ENCODE peak calls at places on chromosome 9, in nine cellular contexts. O, Y, J, H, L, V, K, E and M are unnamed samples.

GRCh38 chr9:38346811-38347735 is 45.4 kb upstream of the ALDH1B1 start:
- DNase-seq in O (no peak), Y (no peak), J (no peak), H (no peak), L (no peak), V (no peak), K (no peak), E (no peak), M (no peak)

GRCh38 chr9:27432308-27432707 is 91.8 kb upstream of the IFNK start:
- DNase-seq in O (no peak), Y (no peak), J (no peak), H (no peak), L (no peak), V (no peak), K (no peak), E (no peak), M (peak)

GRCh38 chr9:132703336-132703735 is 33.1 kb downstream of the GTF3C4 start:
- DNase-seq in O (no peak), Y (no peak), J (no peak), H (no peak), L (no peak), V (no peak), K (no peak), E (no peak), M (no peak)

GRCh38 chr9:3912817-3913216 is 387.0 kb upstream of the RFX3 start:
- DNase-seq in O (no peak), Y (no peak), J (no peak), H (no peak), L (no peak), V (no peak), K (no peak), E (no peak), M (no peak)

GRCh38 chr9:108511200-108511756 is 344.5 kb downstream of the ACTL7B start:
- DNase-seq in O (no peak), Y (no peak), J (no peak), H (no peak), L (no peak), V (no peak), K (no peak), E (no peak), M (no peak)

GRCh38 chr9:114315723-114316363 is 7.1 kb upstream of the ORM1 start:
- DNase-seq in O (peak), Y (no peak), J (no peak), H (no peak), L (no peak), V (no peak), K (no peak), E (no peak), M (no peak)

GRCh38 chr9:135786146-135786690 is 84.2 kb downstream of the KCNT1 start:
- DNase-seq in O (no peak), Y (no peak), J (no peak), H (no peak), L (no peak), V (no peak), K (no peak), E (no peak), M (no peak)

GRCh38 chr9:126317513-126317912 is 9.1 kb upstream of the MVB12B start:
- DNase-seq in O (no peak), Y (no peak), J (peak), H (no peak), L (no peak), V (no peak), K (no peak), E (no peak), M (no peak)

GRCh38 chr9:114668146-114668545 is 10.5 kb upstream of the TEX53 start:
- DNase-seq in O (no peak), Y (no peak), J (no peak), H (no peak), L (no peak), V (no peak), K (no peak), E (no peak), M (no peak)

GRCh38 chr9:83981126-83981871 is 694 bp downstream of the RMI1 start:
- DNase-seq in O (no peak), Y (peak), J (peak), H (peak), L (no peak), V (no peak), K (peak), E (no peak), M (peak)

GRCh38 chr9:27447036-27447700 is 76.9 kb upstream of the IFNK start:
- DNase-seq in O (no peak), Y (no peak), J (no peak), H (no peak), L (no peak), V (no peak), K (no peak), E (no peak), M (peak)

GRCh38 chr9:10112070-10112469 is 500.7 kb downstream of the PTPRD start:
- DNase-seq in O (no peak), Y (no peak), J (no peak), H (no peak), L (no peak), V (no peak), K (no peak), E (no peak), M (no peak)

GRCh38 chr9:135288941-135289534 is 190.5 kb upstream of the PPP1R26 start:
- DNase-seq in O (no peak), Y (no peak), J (no peak), H (no peak), L (no peak), V (no peak), K (no peak), E (no peak), M (no peak)

GRCh38 chr9:21616082-21616778 is 134.1 kb upstream of the IFNE start:
- DNase-seq in O (no peak), Y (peak), J (no peak), H (no peak), L (no peak), V (no peak), K (no peak), E (no peak), M (no peak)

GRCh38 chr9:75891277-75892167 is 1.0 kb downstream of the PCSK5 start:
- DNase-seq in O (peak), Y (peak), J (no peak), H (no peak), L (no peak), V (no peak), K (peak), E (peak), M (no peak)

GRCh38 chr9:132249123-132249522 is 87.3 kb downstream of the NTNG2 start:
- DNase-seq in O (peak), Y (no peak), J (no peak), H (no peak), L (peak), V (no peak), K (no peak), E (no peak), M (no peak)

GRCh38 chr9:27491164-27491563 is 32.9 kb upstream of the IFNK start:
- DNase-seq in O (no peak), Y (no peak), J (no peak), H (no peak), L (no peak), V (no peak), K (no peak), E (no peak), M (no peak)

GRCh38 chr9:12773562-12773961 is 1.3 kb upstream of the LURAP1L start:
- DNase-seq in O (no peak), Y (no peak), J (no peak), H (no peak), L (no peak), V (no peak), K (no peak), E (no peak), M (no peak)

DNA sequence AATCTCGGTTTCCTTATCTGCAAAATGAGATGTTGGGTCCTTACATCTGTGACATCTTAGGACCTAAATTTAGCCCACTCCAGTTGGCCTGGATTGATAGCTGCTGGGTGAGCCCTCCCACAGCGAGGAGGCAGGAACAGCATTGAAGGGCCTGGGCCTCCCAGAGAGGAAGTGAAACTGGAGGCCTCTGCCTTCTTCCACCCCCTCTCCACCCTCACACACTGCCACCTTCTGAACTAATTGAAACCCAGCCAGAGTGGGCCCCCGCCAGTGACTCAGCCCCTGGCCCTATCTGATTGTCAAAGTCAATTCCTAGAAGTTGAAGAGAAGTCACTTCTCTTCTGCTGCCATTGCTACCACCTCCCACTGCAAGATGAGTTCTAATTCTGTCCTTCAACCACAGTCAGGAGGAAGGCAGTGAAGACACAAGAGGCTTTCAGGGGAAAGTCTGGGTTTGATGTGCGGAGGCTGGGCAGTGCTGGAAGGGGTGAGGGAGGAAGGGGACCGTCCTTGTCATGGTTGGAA is 55.2 kb upstream of the NEK6 start:
- DNase-seq in O (no peak), Y (no peak), J (peak), H (no peak), L (no peak), V (no peak), K (peak), E (no peak), M (peak)
- TF ChIP-seq POLR2A in O (no peak), Y (no peak), J (no peak), H (no peak), L (no peak), V (no peak), K (no peak), E (no peak), M (no peak)

DNA sequence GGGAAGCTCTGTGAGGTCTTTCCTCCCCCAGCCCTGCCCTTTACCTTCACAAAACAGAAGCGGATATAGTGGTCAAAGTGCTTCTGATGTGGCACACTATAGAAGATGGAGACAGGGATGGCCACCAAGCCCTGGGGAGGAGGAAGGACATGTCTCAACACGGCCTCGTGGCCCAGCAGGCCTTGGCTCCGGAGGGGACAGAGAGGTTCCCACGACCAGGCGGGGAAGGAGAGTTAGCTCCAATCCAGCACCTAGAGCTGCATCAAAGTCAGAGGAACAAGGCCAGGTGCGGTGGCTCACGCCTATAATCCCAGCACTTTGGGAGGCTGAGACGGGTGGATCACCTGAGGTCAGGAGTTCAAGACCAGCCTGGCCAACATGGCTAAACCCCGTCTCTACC is 4.1 kb upstream of the SPOUT1 start:
- DNase-seq in O (no peak), Y (no peak), J (no peak), H (no peak), L (no peak), V (no peak), K (no peak), E (no peak), M (no peak)
- TF ChIP-seq POLR2A in O (no peak), Y (no peak), J (no peak), H (no peak), L (no peak), V (no peak), K (no peak), E (no peak), M (no peak)

GRCh38 chr9:87725900-87726709 is at the start of gene CTSL:
- DNase-seq in O (peak), Y (peak), J (peak), H (peak), L (peak), V (peak), K (peak), E (peak), M (peak)
- TF ChIP-seq POLR2A in O (peak), Y (peak), J (peak), H (peak), L (peak), V (peak), K (peak), E (peak), M (peak)

GRCh38 chr9:36118706-36119105 is 17.8 kb upstream of the GLIPR2 start:
- DNase-seq in O (no peak), Y (no peak), J (no peak), H (no peak), L (no peak), V (no peak), K (no peak), E (no peak), M (no peak)

GRCh38 chr9:36119476-36119875 is 17.1 kb upstream of the GLIPR2 start:
- DNase-seq in O (no peak), Y (no peak), J (no peak), H (no peak), L (no peak), V (no peak), K (no peak), E (no peak), M (no peak)

GRCh38 chr9:36120705-36121104 is 15.8 kb upstream of the GLIPR2 start:
- DNase-seq in O (no peak), Y (no peak), J (no peak), H (no peak), L (no peak), V (no peak), K (no peak), E (no peak), M (peak)

GRCh38 chr9:36116593-36116992 is 19.9 kb upstream of the GLIPR2 start:
- DNase-seq in O (no peak), Y (no peak), J (no peak), H (no peak), L (no peak), V (no peak), K (no peak), E (no peak), M (no peak)

DNA sequence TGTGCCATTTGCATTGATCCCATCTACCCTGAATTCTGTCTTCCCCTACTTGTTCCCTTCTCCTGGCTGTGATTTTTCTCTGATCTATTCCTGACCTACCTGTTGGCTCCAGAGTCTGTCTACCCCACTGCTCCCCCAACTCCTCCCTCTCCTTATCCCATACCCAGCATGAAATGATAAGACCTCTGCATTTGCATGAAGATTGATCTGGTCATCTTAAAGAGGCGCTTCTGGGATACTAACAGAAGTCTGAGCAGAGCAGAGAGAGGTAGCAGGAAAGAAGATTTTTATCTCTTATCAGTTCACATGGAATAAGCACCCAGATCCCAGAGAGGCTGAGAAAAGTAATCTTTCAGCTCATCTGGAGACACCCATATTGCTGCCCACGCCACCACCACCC is 18.3 kb upstream of the GLIPR2 start:
- DNase-seq in O (no peak), Y (no peak), J (no peak), H (no peak), L (no peak), V (no peak), K (no peak), E (no peak), M (no peak)
- TF ChIP-seq POLR2A in O (no peak), Y (no peak), J (no peak), H (no peak), L (no peak), V (no peak), K (no peak), E (no peak), M (no peak)

DNA sequence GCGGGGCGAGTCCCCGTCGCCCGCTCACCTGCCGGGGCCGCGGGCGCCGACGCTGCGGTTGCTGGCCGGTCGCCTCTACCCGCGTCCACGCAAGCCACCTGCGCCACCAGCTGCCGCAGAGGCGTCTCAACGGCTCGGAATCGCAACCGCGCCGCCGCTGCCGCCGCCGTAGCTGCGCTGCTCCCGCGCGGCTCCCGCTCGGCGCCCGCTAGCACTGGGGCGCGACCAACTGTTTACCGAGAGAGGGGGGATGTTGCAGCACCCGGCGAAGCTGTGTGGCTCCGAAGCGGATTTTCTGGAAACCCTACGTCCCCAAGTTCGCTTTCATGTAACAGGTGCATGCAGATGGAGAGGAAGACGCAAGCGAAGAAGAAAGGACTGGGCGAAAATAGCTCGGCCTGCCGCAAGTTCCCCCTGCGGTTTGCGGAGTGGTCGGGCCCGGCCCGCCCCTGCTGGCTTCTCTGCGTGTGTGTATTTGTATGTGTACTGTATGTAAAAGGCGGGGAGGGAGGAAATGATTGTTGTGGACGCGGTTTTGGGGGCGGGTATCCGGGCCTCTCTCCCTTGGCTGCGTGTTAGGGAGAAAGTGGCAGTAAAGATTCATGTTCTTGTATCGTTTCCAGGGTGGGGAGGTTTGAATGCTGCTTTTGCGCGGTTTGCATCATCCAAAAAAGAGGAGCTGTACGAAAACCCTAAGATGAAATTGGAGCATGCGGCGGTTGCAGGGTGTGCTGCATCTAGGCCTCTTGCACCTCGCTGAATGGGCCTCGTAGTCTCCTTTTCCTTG is at the start of gene PSIP1:
- DNase-seq in O (peak), Y (peak), J (peak), H (peak), L (peak), V (peak), K (peak), E (peak), M (peak)
- TF ChIP-seq POLR2A in O (peak), Y (peak), J (peak), H (peak), L (no peak), V (peak), K (no peak), E (peak), M (peak)

GRCh38 chr9:14321517-14322125 is 7.7 kb upstream of the NFIB start:
- DNase-seq in O (no peak), Y (no peak), J (no peak), H (no peak), L (no peak), V (no peak), K (no peak), E (no peak), M (peak)

GRCh38 chr9:14323083-14323968 is 9.4 kb upstream of the NFIB start:
- DNase-seq in O (no peak), Y (no peak), J (no peak), H (no peak), L (no peak), V (no peak), K (no peak), E (no peak), M (peak)

GRCh38 chr9:14323969-14324366 is 10.0 kb upstream of the NFIB start:
- DNase-seq in O (no peak), Y (no peak), J (no peak), H (no peak), L (no peak), V (no peak), K (no peak), E (no peak), M (no peak)

GRCh38 chr9:14320272-14321245 is 6.6 kb upstream of the NFIB start:
- DNase-seq in O (no peak), Y (peak), J (peak), H (no peak), L (no peak), V (no peak), K (no peak), E (no peak), M (peak)

DNA sequence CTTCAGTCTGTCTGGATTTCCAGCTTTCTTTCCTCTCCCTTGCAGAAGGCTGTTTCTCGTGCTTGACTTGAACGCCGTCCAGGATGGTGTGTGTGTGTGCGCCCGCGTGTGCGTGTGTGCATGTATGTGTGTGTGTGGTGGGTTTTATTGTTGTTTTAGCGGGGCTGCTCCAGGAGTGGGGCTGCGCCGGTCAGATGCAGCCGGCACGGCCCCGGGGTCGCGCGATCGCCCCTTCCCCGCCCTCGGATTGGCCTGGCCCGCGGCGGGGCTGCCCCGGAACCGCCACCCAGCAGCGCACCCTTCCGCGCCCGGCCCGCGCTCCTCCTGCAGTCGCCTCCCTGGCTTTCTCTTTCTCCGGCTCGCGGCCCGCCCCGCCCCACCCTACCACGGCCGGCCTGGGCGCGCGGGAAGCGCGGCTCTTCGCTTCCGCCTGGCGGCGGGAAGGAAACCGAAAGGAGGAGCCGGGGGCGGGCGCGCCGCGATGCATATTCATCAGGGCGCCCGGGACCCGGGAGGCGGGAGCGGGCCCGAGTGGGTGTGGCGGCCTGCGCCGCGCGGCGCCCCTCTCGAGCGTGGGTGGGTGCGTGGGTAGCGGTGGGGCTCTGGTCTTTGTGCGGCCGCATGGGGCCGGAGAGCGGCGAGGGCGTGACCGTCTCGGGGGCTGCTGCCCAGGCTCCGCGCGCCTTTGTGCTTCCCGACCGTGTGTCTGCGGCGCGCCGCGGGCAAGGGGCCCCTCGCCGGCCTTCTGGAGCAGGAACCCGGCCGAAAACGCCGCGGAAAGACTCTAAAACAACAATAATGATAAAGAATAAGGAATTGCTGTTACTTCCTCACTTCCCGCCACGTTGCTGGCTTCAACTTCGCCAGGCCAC is 8.5 kb upstream of the NFIB start:
- DNase-seq in O (peak), Y (peak), J (peak), H (peak), L (peak), V (peak), K (peak), E (peak), M (peak)
- TF ChIP-seq POLR2A in O (peak), Y (peak), J (peak), H (peak), L (peak), V (peak), K (no peak), E (peak), M (peak)

GRCh38 chr9:26341545-26341944 is 551.1 kb downstream of the CAAP1 start:
- DNase-seq in O (no peak), Y (no peak), J (no peak), H (no peak), L (no peak), V (no peak), K (no peak), E (no peak), M (no peak)
- TF ChIP-seq POLR2A in O (no peak), Y (no peak), J (no peak), H (no peak), L (no peak), V (no peak), K (no peak), E (no peak), M (no peak)

GRCh38 chr9:127916665-127917581 is at the start of gene ST6GALNAC4:
- DNase-seq in O (peak), Y (peak), J (peak), H (peak), L (peak), V (peak), K (peak), E (peak), M (peak)
- TF ChIP-seq POLR2A in O (peak), Y (peak), J (peak), H (peak), L (no peak), V (no peak), K (no peak), E (peak), M (peak)